ENCODE peak calls at places on chromosomes 16 and 17, in ten cellular contexts. R is Panc1, C is K562, U is H1, P is HCT116, V is GM23338, Q is sigmoid colon, L is SK-N-SH, A is HL-60, D is stomach. S is an unnamed sample.

GRCh38 chr16:81709369-81709900 is 69.7 kb upstream of the PLCG2 start:
- DNase-seq in R (no peak), C (no peak), U (no peak), P (no peak), V (no peak), Q (no peak), L (no peak), A (no peak), D (no peak), S (peak)

GRCh38 chr16:11510178-11510973 is 76.3 kb downstream of the LITAF start:
- DNase-seq in R (no peak), C (no peak), U (no peak), P (no peak), V (no peak), Q (no peak), L (no peak), A (no peak), D (no peak), S (no peak)

GRCh38 chr17:9684955-9685621 is 39.8 kb downstream of the USP43 start:
- DNase-seq in R (peak), C (no peak), U (no peak), P (no peak), V (no peak), Q (no peak), L (no peak), A (no peak), D (no peak), S (peak)

GRCh38 chr17:73474370-73474988 is 162.7 kb upstream of the CDC42EP4 start:
- DNase-seq in R (peak), C (peak), U (no peak), P (peak), V (no peak), Q (peak), L (peak), A (no peak), D (peak), S (no peak)

GRCh38 chr17:74429604-74430384 is 2.1 kb upstream of the GPRC5C start:
- DNase-seq in R (no peak), C (no peak), U (no peak), P (no peak), V (peak), Q (no peak), L (no peak), A (no peak), D (peak), S (no peak)

GRCh38 chr17:67995568-67996191 is 589 bp downstream of the C17orf58 start:
- DNase-seq in R (no peak), C (no peak), U (peak), P (no peak), V (peak), Q (peak), L (peak), A (no peak), D (peak), S (peak)

GRCh38 chr17:2898255-2898926 is 102.2 kb downstream of the RAP1GAP2 start:
- DNase-seq in R (no peak), C (no peak), U (no peak), P (no peak), V (peak), Q (no peak), L (peak), A (no peak), D (peak), S (no peak)

GRCh38 chr16:10980811-10981210 is 36.4 kb downstream of the CLEC16A start:
- DNase-seq in R (no peak), C (no peak), U (no peak), P (no peak), V (no peak), Q (no peak), L (no peak), A (no peak), D (no peak), S (no peak)

GRCh38 chr16:57186630-57187507 is 740 bp downstream of the RSPRY1 start:
- DNase-seq in R (no peak), C (peak), U (peak), P (no peak), V (peak), Q (no peak), L (peak), A (no peak), D (no peak), S (peak)

GRCh38 chr17:27984816-27985215 is 57.7 kb upstream of the NLK start:
- DNase-seq in R (no peak), C (no peak), U (no peak), P (no peak), V (no peak), Q (no peak), L (no peak), A (no peak), D (no peak), S (peak)

GRCh38 chr16:52488837-52489289 is 58.1 kb downstream of the TOX3 start:
- DNase-seq in R (no peak), C (no peak), U (no peak), P (no peak), V (no peak), Q (no peak), L (no peak), A (no peak), D (peak), S (no peak)

GRCh38 chr16:14304891-14305459 is 233.9 kb downstream of the MRTFB start:
- DNase-seq in R (no peak), C (no peak), U (no peak), P (no peak), V (no peak), Q (no peak), L (no peak), A (no peak), D (no peak), S (peak)

GRCh38 chr16:2897110-2897509 is 14.1 kb downstream of the FLYWCH2 start:
- DNase-seq in R (no peak), C (no peak), U (no peak), P (no peak), V (no peak), Q (no peak), L (no peak), A (no peak), D (no peak), S (peak)

GRCh38 chr17:80961516-80961915 is 30.1 kb upstream of the CHMP6 start:
- DNase-seq in R (no peak), C (no peak), U (no peak), P (no peak), V (no peak), Q (peak), L (no peak), A (no peak), D (no peak), S (peak)

GRCh38 chr17:80960797-80961452 is 30.7 kb upstream of the CHMP6 start:
- DNase-seq in R (no peak), C (no peak), U (no peak), P (no peak), V (no peak), Q (no peak), L (no peak), A (no peak), D (no peak), S (peak)

GRCh38 chr17:80957461-80957941 is 34.1 kb upstream of the CHMP6 start:
- DNase-seq in R (no peak), C (no peak), U (no peak), P (no peak), V (no peak), Q (peak), L (no peak), A (no peak), D (no peak), S (peak)

GRCh38 chr17:80960037-80960796 is 31.4 kb upstream of the CHMP6 start:
- DNase-seq in R (no peak), C (no peak), U (no peak), P (no peak), V (no peak), Q (no peak), L (no peak), A (no peak), D (no peak), S (peak)

DNA sequence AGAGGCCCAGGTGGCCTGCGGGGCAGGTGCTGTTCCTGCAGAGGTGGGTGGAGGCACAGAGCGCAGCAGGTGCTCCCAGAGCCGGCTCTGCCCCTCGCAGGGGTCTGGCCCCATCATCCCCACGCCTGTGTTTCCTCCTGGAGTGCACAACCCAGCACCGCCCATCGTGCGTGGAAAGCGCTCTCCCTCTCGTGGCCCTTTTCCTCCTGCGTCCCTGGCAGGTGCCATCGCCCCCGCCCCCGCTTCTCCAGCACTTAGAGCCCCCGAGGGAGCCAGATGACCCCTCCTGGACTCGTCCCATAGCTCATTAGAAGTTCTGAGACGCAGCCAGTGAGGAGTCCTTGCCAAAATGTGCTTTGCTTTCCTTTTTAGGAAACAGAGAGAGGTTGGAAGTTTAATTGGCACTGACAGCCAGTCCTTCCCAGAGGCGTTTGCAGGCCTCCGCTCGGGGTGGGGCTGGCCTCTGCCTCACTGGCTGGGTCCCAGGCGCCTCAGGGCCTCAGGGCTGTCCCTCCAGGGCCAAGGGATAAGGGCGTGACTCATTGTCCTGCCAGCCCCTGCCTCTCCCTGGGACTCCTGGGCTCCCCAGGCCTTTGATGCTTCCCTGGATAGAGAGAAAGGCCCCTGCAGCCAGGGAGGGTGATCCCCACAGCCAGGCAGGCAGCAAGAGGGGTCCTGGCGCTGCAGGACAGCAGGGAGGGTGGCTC is 32.2 kb upstream of the CHMP6 start:
- DNase-seq in R (no peak), C (no peak), U (no peak), P (no peak), V (no peak), Q (peak), L (peak), A (no peak), D (no peak), S (peak)
- TF ChIP-seq POLR2AphosphoS5 in R (no peak), C (no peak), U (no peak), P (no peak), V (no peak), Q (peak), L (no peak), A (no peak), D (peak), S (peak)

DNA sequence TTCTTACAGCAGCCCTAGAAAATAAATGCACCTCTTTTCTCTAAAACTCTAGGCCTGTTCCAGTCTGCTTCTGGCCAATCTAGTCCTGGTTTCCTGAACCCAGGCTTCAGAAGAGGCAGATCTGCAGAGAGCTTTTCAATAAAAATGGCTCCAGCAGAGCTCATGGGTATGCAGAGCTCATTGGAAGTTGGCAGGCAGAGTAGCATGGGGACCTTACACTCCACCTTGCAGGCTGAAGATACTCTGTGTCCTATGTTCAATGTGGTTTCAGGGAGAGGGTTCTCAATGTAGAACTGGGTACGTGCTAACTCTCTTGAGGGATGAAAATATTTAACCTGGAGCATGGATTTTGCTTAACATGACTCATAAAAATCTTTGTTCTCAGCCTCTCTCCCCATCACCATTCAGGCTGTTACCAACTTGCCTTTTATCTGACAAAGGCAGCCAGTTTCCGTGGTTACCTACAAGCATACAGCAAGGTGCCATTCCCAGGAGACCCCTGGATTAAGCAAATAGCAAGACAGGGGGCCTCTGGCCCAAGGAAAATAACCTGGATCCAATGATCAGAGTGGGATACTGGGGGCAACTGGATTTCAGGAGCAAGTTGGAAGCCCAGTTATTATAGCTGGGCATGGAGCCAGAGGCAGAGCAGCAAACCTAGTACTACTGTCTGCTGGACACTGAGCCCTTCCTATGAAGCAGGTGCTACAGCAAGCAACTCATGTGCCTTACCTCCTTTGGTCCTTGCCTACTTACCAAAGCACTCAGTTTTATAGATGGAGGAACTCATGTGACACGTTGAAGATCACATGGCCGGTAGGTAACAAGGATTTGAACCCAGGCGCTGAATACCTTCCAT is 98.2 kb upstream of the DHX40 start:
- DNase-seq in R (no peak), C (no peak), U (no peak), P (no peak), V (no peak), Q (no peak), L (no peak), A (no peak), D (no peak), S (no peak)
- TF ChIP-seq POLR2AphosphoS5 in R (no peak), C (no peak), U (no peak), P (no peak), V (no peak), Q (no peak), L (no peak), A (no peak), D (no peak), S (no peak)

GRCh38 chr17:44795928-44796327 is 34.2 kb downstream of the GJC1 start:
- DNase-seq in R (no peak), C (no peak), U (no peak), P (no peak), V (no peak), Q (no peak), L (no peak), A (no peak), D (no peak), S (no peak)
- TF ChIP-seq POLR2AphosphoS5 in R (no peak), C (no peak), U (no peak), P (no peak), V (peak), Q (no peak), L (no peak), A (no peak), D (no peak), S (no peak)

DNA sequence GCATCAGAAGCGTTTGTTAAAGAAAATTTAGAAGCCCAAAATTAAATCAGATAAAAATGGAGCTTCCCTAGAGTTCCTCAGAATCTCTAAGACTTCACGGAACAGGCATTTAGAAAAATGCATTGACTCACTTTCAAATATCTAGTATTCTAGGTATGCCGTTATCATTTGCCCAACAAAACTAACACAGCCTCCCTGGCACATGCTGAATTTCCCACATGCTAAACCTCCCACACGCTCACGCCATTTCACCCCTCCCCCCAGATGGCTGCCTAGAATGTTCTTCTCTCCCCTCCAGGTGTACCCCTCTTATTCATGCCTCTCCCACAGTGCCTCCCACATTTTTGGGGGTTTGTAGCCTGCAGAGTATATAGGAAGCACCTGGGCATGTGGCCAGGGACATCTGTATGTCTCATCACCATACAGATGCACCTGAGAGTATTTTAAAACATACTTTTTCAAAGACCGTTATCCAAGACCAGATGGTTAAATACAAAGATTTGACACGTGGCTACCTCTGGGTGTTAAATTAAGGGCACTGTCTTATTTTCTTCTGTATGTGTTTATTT is 38.2 kb upstream of the ICAM2 start:
- DNase-seq in R (no peak), C (peak), U (no peak), P (no peak), V (no peak), Q (no peak), L (no peak), A (no peak), D (no peak), S (no peak)
- TF ChIP-seq POLR2AphosphoS5 in R (no peak), C (no peak), U (no peak), P (no peak), V (no peak), Q (no peak), L (no peak), A (no peak), D (no peak), S (no peak)

GRCh38 chr17:76296889-76297288 is 11.2 kb downstream of the QRICH2 start:
- DNase-seq in R (no peak), C (no peak), U (no peak), P (no peak), V (no peak), Q (no peak), L (no peak), A (no peak), D (no peak), S (peak)
- TF ChIP-seq POLR2AphosphoS5 in R (no peak), C (no peak), U (no peak), P (no peak), V (no peak), Q (no peak), L (no peak), A (no peak), D (no peak), S (no peak)

DNA sequence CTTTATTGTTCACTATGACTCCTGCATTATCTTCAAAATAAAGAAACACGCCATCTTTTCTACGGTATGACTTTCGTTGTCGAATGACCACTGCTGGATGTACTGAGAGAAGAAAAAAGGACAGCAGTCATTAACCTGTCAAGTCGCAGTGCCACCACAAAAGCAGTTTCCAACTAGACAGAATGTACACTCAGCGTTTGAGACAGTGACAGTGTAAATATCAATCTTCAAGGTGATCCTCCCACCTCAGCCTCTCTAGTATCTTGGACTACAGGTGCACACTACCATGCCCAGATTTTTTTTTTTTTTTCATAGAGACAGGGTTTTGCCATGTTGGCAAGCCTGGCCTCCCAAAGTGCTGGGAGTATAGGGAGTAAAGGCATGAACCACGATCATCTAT is 3.1 kb downstream of the RPL23 start:
- DNase-seq in R (no peak), C (no peak), U (no peak), P (no peak), V (no peak), Q (no peak), L (no peak), A (no peak), D (no peak), S (no peak)
- TF ChIP-seq POLR2AphosphoS5 in R (no peak), C (no peak), U (peak), P (no peak), V (no peak), Q (no peak), L (no peak), A (no peak), D (no peak), S (no peak)

GRCh38 chr17:1787301-1787902 is 25.5 kb downstream of the SERPINF1 start:
- DNase-seq in R (peak), C (no peak), U (no peak), P (peak), V (no peak), Q (peak), L (peak), A (no peak), D (peak), S (peak)
- TF ChIP-seq POLR2AphosphoS5 in R (no peak), C (no peak), U (no peak), P (no peak), V (no peak), Q (peak), L (peak), A (no peak), D (peak), S (no peak)

GRCh38 chr17:53168413-53168812 is 654.3 kb upstream of the KIF2B start:
- DNase-seq in R (no peak), C (no peak), U (no peak), P (no peak), V (no peak), Q (no peak), L (no peak), A (no peak), D (no peak), S (no peak)
- TF ChIP-seq POLR2AphosphoS5 in R (no peak), C (no peak), U (no peak), P (no peak), V (no peak), Q (no peak), L (no peak), A (no peak), D (no peak), S (no peak)

S was measured in spleen.